ENCODE peak calls at places on chromosomes 4 and X, in eight cellular contexts. L is testis, C is right atrium auricular region, H is psoas muscle, B is uterus, U is endothelial cell of umbilical vein, E is ascending aorta, J is esophagus squamous epithelium. N is an unnamed sample. For H3K36me3 and H3K4me1, the result is how much of the 10 kb centered on the place peaks cover.

GRCh38 chr4:1179976-1180375 is 7.6 kb upstream of the SPON2 start:
- DNase-seq in U (no peak), C (no peak), J (no peak), H (no peak), B (no peak), L (no peak), E (no peak), N (no peak)

GRCh38 chr4:123621072-123621705 is 224.6 kb downstream of the SPRY1 start:
- DNase-seq in B (peak), C (peak), E (no peak), L (no peak), U (peak), H (peak), J (no peak), N (no peak)

GRCh38 chr4:3233391-3234071 is 15.4 kb upstream of the MSANTD1 start:
- DNase-seq in J (no peak), E (no peak), H (no peak), U (no peak), L (no peak), C (no peak), B (no peak), N (no peak)

GRCh38 chr4:113064244-113064643 is 14.8 kb downstream of the ANK2 start:
- DNase-seq in B (no peak), J (no peak), L (no peak), E (no peak), U (no peak), C (no peak), H (no peak), N (no peak)

GRCh38 chrX:19825271-19825670 is 62.1 kb downstream of the SH3KBP1 start:
- DNase-seq in C (no peak), L (no peak), J (no peak), U (no peak), E (no peak), H (no peak), B (no peak), N (no peak)

GRCh38 chr4:40209401-40209800 is 12.6 kb downstream of the RHOH start:
- DNase-seq in E (no peak), H (no peak), U (no peak), C (no peak), B (no peak), J (no peak), L (no peak), N (no peak)

GRCh38 chr4:127783026-127783769 is 1.1 kb downstream of the HSPA4L start:
- DNase-seq in U (peak), J (peak), H (peak), B (peak), L (peak), E (peak), C (peak), N (peak)

GRCh38 chr4:35608205-35608604 is 636.1 kb downstream of the ARAP2 start:
- DNase-seq in U (no peak), J (no peak), E (no peak), L (no peak), B (no peak), C (no peak), H (no peak), N (no peak)

GRCh38 chrX:129566081-129566480 is 26.0 kb downstream of the OCRL start:
- DNase-seq in E (no peak), H (no peak), C (no peak), U (no peak), L (no peak), J (no peak), B (no peak), N (no peak)

GRCh38 chr4:108375434-108375833 is 206.7 kb upstream of the LEF1 start:
- DNase-seq in J (no peak), U (no peak), H (no peak), B (no peak), C (no peak), L (no peak), E (no peak), N (no peak)

GRCh38 chr4:139526928-139527327 is 29.1 kb downstream of the SETD7 start:
- DNase-seq in J (no peak), C (no peak), L (no peak), H (no peak), E (no peak), U (no peak), B (no peak), N (no peak)

GRCh38 chrX:54483946-54484345 is 12.1 kb downstream of the FGD1 start:
- DNase-seq in B (no peak), L (no peak), J (no peak), U (no peak), H (no peak), E (no peak), C (no peak), N (no peak)

GRCh38 chrX:74514384-74514783 is 93.1 kb downstream of the SLC16A2 start:
- DNase-seq in J (no peak), U (no peak), C (peak), E (no peak), B (no peak), H (no peak), L (no peak), N (no peak)

GRCh38 chr4:54265366-54265765 is 36.3 kb downstream of the PDGFRA start:
- DNase-seq in E (no peak), U (no peak), B (no peak), J (no peak), L (no peak), C (no peak), H (no peak), N (no peak)

GRCh38 chr4:73844352-73844751 is 7.9 kb downstream of the CXCL6 start:
- DNase-seq in B (no peak), E (no peak), L (no peak), J (no peak), H (no peak), U (peak), C (no peak), N (no peak)

GRCh38 chr4:2893772-2894171 is 50.1 kb downstream of the ADD1 start:
- DNase-seq in B (no peak), E (no peak), J (no peak), L (no peak), U (peak), C (no peak), H (no peak), N (peak)

GRCh38 chr4:73222466-73223257 is 35.9 kb downstream of the ANKRD17 start:
- DNase-seq in J (peak), U (peak), E (peak), L (peak), H (no peak), B (peak), C (no peak), N (peak)

GRCh38 chr4:47334597-47335185 is 128.8 kb downstream of the COMMD8 start:
- DNase-seq in J (no peak), L (no peak), E (no peak), B (no peak), U (no peak), H (no peak), C (no peak), N (no peak)

GRCh38 chr4:95087657-95088455 is 330.1 kb downstream of the BMPR1B start:
- DNase-seq in J (no peak), L (no peak), B (no peak), U (peak), C (no peak), H (no peak), E (no peak), N (no peak)

GRCh38 chr4:89123418-89123817 is 12.1 kb downstream of the TIGD2 start:
- DNase-seq in L (no peak), J (no peak), C (no peak), E (no peak), H (no peak), B (no peak), U (no peak), N (no peak)
- H3K36me3 ChIP-seq in L (under half), J (under half), C (under half), E (under half), H (under half), B (under half), U (under half), N (under half)

GRCh38 chrX:65674351-65674893 is 7.0 kb downstream of the MSN start:
- DNase-seq in E (no peak), J (no peak), L (no peak), H (no peak), C (no peak), B (no peak), U (peak), N (peak)
- H3K4me1 ChIP-seq in E (under half), J (half or more), L (under half), H (half or more), C (under half), B (under half), U (half or more), N (under half)

GRCh38 chr4:92012899-92013867 is 290.6 kb upstream of the GRID2 start:
- DNase-seq in C (no peak), U (no peak), H (no peak), E (no peak), B (no peak), J (no peak), L (no peak), N (no peak)
- TF ChIP-seq CTCF in C (no peak), U (no peak), H (no peak), E (no peak), B (no peak), J (no peak), L (no peak), N (no peak)

GRCh38 chrX:136872091-136872700 is 8.3 kb downstream of the RBMX start:
- DNase-seq in J (no peak), E (no peak), L (no peak), C (no peak), U (no peak), H (no peak), B (no peak), N (no peak)
- H3K36me3 ChIP-seq in J (under half), E (under half), L (under half), C (half or more), U (under half), H (under half), B (under half), N (under half)

GRCh38 chr4:6771229-6771671 is 11.3 kb upstream of the KIAA0232 start:
- DNase-seq in H (peak), B (no peak), L (no peak), J (no peak), U (no peak), C (no peak), E (peak), N (peak)

GRCh38 chr4:6773616-6774540 is 8.6 kb upstream of the KIAA0232 start:
- DNase-seq in U (no peak), B (no peak), E (no peak), L (no peak), J (no peak), C (no peak), H (no peak), N (no peak)

GRCh38 chr4:6772223-6772928 is 10.2 kb upstream of the KIAA0232 start:
- DNase-seq in C (no peak), L (no peak), B (no peak), U (no peak), J (no peak), H (no peak), E (no peak), N (peak)

GRCh38 chr4:6770581-6771228 is 11.8 kb upstream of the KIAA0232 start:
- DNase-seq in B (no peak), J (no peak), C (no peak), U (no peak), E (no peak), L (no peak), H (no peak), N (no peak)

GRCh38 chr4:6773106-6773505 is 9.4 kb upstream of the KIAA0232 start:
- DNase-seq in E (no peak), C (no peak), U (no peak), L (no peak), J (no peak), B (no peak), H (no peak), N (no peak)
- H3K4me1 ChIP-seq in E (under half), C (under half), U (under half), L (under half), J (half or more), B (under half), H (under half), N (under half)

GRCh38 chrX:131812847-131813825 is 210.0 kb upstream of the STK26 start:
- DNase-seq in C (peak), B (peak), H (peak), L (no peak), U (peak), E (peak), J (peak), N (peak)
- TF ChIP-seq CTCF in C (no peak), B (peak), H (peak), L (no peak), U (no peak), E (peak), J (peak), N (no peak)

GRCh38 chr4:129080129-129080528 is 13.2 kb downstream of the SCLT1 start:
- DNase-seq in L (no peak), U (no peak), E (no peak), J (no peak), H (no peak), B (no peak), C (no peak), N (no peak)
- H3K36me3 ChIP-seq in L (under half), U (under half), E (under half), J (under half), H (under half), B (under half), C (under half), N (under half)

DNA sequence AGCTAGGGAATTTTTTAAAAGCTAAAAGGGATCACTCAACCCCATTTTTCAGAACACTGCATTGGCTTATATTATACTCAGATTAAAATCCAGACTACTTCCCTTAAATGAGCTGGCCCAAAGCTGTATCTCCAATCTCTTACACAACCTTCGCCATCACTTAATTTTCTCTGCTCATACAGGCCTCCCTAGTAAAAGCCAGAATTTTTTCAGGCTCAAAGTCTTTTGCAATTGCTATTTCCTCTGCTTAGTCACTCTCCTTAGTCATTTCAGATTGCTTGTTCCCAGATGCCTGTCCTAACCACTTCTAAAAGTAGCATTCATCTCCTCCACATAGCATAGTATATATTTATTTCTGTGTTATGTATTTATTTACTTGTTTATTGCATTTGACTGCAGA is 1587.9 kb upstream of the ADGRL3 start:
- DNase-seq in E (no peak), L (no peak), J (no peak), U (no peak), C (no peak), H (no peak), B (no peak), N (no peak)
- H3K4me1 ChIP-seq in E (under half), L (under half), J (under half), U (under half), C (under half), H (under half), B (under half), N (under half)

GRCh38 chr4:82586055-82586454 is 24.3 kb upstream of the TMEM150C start:
- DNase-seq in E (no peak), C (no peak), U (no peak), J (no peak), B (no peak), H (no peak), L (no peak), N (no peak)
- TF ChIP-seq CTCF in E (no peak), C (no peak), U (no peak), J (no peak), B (no peak), H (no peak), L (no peak), N (no peak)